ENCODE peak calls at places on chromosomes 5 and 9, in four cellular contexts. I, C, N and H are unnamed samples.

GRCh38 chr5:180823938-180824629 is 21.5 kb upstream of the MGAT1 start:
- DNase-seq in I (no peak), C (no peak), N (no peak), H (no peak)

GRCh38 chr9:89667730-89668129 is 62.9 kb downstream of the GADD45G start:
- DNase-seq in I (no peak), C (no peak), N (no peak), H (no peak)

GRCh38 chr9:33165263-33166151 is 1.6 kb downstream of the B4GALT1 start:
- DNase-seq in I (peak; percentile 78), C (peak; percentile 70), N (peak; percentile 95), H (no peak)

GRCh38 chr5:92163906-92164305 is 780.8 kb upstream of the ARRDC3 start:
- DNase-seq in I (no peak), C (no peak), N (no peak), H (no peak)

GRCh38 chr9:122374885-122375420 is 4.1 kb downstream of the PTGS1 start:
- DNase-seq in I (no peak), C (peak; percentile 83), N (no peak), H (peak; percentile 34)

GRCh38 chr9:111232997-111233790 is 96.8 kb downstream of the OR2K2 start:
- DNase-seq in I (no peak), C (no peak), N (no peak), H (peak; percentile 25)

GRCh38 chr5:143887302-143887638 is 75.3 kb downstream of the HMHB1 start:
- DNase-seq in I (no peak), C (no peak), N (no peak), H (no peak)

GRCh38 chr5:76930083-76930482 is 22.8 kb upstream of the CRHBP start:
- DNase-seq in I (no peak), C (no peak), N (no peak), H (no peak)

GRCh38 chr5:88045931-88046461 is 222.6 kb downstream of the TMEM161B start:
- DNase-seq in I (no peak), C (no peak), N (no peak), H (no peak)

GRCh38 chr5:64165500-64166200 is at the start of gene RNF180:
- DNase-seq in I (no peak), C (no peak), N (no peak), H (peak; percentile 73)

GRCh38 chr9:13787234-13787833 is 507.8 kb upstream of the MPDZ start:
- DNase-seq in I (no peak), C (no peak), N (no peak), H (no peak)

GRCh38 chr5:157106668-157107461 is 2.0 kb downstream of the HAVCR2 start:
- DNase-seq in I (peak; percentile 15), C (no peak), N (no peak), H (no peak)

GRCh38 chr9:74282526-74283253 is 214.4 kb upstream of the RORB start:
- DNase-seq in I (no peak), C (no peak), N (no peak), H (no peak)

GRCh38 chr9:93650448-93650847 is 74.1 kb downstream of the PHF2 start:
- DNase-seq in I (no peak), C (no peak), N (no peak), H (peak; percentile 5)

GRCh38 chr5:151696470-151697061 is 9.9 kb upstream of the SPARC start:
- DNase-seq in I (no peak), C (no peak), N (no peak), H (peak; percentile 34)
- TF ChIP-seq CREM in I (no peak), C (no peak), N (no peak), H (no peak)

GRCh38 chr5:141196363-141196762 is 3.1 kb upstream of the PCDHB11 start:
- DNase-seq in I (no peak), C (no peak), N (no peak), H (no peak)

GRCh38 chr5:141186897-141187512 is at the start of gene PCDHB9:
- DNase-seq in I (no peak), C (peak; percentile 20), N (peak; percentile 17), H (peak; percentile 71)

DNA sequence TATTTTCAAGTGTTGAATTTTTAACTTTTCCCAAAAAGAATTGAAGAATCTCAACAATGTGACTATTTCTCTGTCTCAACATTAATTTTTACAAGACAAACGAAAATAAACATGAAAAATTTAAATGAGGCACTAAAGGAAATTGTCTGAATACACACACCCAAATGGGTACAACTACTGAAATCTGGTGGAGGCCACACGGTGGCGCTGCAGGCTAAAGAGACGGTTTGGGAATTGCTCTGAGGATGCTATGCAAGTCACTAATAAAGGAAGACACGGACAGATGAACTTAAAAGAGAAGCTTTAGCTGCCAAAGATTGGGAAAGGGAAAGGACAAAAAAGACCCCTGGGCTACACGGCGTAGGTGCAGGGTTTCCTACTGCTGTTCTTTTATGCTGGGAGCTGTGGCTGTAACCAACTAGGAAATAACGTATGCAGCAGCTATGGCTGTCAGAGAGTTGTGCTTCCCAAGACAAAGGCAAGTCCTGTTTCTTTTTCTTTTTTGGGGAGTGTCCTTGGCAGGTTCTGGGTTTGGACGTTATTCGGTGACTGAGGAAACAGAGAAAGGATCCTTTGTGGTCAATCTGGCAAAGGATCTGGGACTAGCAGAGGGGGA is at the start of gene PCDHB10:
- DNase-seq in I (no peak), C (peak; percentile 42), N (peak; percentile 9), H (peak; percentile 89)
- TF ChIP-seq CTCF in I (peak; percentile 42), C (peak; percentile 62), N (peak; percentile 72), H (peak; percentile 70)

DNA sequence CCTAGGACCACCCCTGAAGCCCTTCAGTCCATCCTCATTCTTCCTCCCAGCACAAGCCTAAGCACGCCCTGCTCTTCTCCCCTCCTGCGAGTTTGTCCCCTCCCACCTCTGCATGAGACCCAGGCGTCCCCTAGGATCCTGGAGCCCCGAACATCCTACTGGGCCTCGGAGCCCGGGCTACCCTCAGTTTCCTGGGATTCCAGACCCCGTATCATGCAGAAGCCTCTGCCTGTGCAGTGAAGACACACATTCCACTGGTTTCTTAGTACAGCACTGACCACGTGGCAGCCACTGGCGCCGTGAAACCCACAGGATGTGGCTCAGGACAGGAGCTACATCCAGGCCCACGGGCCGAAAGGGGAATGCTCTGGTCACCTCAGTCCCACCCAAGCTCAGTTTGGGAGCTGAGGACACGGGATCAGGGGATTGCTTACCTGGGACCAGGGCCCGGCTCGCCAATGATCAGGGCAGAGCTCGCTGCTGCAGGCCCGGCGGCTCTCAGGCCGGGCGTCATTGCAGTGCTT is 64.2 kb downstream of the ZNF354C start:
- DNase-seq in I (no peak), C (no peak), N (no peak), H (no peak)
- TF ChIP-seq CREM in I (no peak), C (no peak), N (no peak), H (no peak)

GRCh38 chr5:15499528-15500325 is at the start of gene FBXL7:
- DNase-seq in I (no peak), C (no peak), N (peak; percentile 4), H (peak; percentile 83)
- TF ChIP-seq CTCF in I (no peak), C (no peak), N (peak; percentile 10), H (no peak)

GRCh38 chr9:82810902-82811301 is 252.0 kb downstream of the RASEF start:
- DNase-seq in I (no peak), C (no peak), N (no peak), H (peak; percentile 43)
- TF ChIP-seq CREM in I (no peak), C (no peak), N (no peak), H (no peak)

GRCh38 chr9:91253488-91253887 is 108.2 kb downstream of the AUH start:
- DNase-seq in I (no peak), C (peak; percentile 54), N (peak; percentile 7), H (no peak)
- TF ChIP-seq CTCF in I (no peak), C (peak; percentile 58), N (no peak), H (no peak)

GRCh38 chr9:36846621-36847020 is 187.4 kb downstream of the PAX5 start:
- DNase-seq in I (no peak), C (no peak), N (no peak), H (no peak)

GRCh38 chr9:36845844-36846243 is 188.2 kb downstream of the PAX5 start:
- DNase-seq in I (no peak), C (peak; percentile 11), N (no peak), H (no peak)

GRCh38 chr9:36849943-36850342 is 184.1 kb downstream of the PAX5 start:
- DNase-seq in I (no peak), C (no peak), N (no peak), H (no peak)

GRCh38 chr9:36848946-36849345 is 185.1 kb downstream of the PAX5 start:
- DNase-seq in I (no peak), C (no peak), N (no peak), H (no peak)

DNA sequence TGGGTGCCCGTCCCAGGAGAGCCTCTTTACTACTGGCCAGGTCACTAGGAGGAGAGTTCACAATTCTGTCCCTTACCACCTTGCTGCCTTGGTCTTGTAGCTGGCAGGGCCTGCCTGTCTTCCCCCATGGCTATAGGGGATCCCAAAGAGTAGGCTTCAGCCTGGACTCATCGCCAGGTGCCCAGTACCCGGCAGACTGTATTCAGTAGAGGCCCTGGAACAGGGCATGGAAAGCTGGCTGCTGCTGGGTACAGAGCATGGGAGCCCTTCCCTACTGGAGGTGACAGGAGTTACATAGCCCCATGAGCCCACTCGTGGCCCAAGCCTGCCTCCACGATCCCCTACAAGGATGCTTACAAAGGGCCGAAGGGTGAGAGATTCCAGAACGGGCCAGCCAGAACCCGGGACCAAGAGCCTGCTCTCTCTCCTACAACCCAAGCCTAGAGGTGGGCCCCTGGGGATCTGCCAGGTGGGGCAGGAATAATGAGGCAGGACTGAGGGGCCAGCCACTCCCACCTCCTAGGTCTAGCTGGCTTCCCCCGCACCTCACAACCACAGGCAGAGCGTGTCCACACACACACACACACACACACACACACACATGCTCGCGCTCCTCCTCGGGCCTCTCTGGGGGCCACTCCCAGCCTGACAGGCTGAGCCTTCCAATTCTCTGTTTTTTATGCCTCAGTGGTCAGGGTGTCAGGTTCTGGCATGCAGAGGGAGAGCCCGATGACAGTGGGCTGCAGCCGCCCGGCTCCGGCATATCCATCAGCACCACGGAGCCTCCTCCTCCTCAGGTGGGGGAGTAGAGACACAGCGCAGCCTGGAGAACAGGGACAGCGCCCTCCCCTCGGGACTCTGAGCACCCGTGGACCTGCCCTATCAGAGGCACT is 186.0 kb downstream of the PAX5 start:
- DNase-seq in I (no peak), C (no peak), N (no peak), H (no peak)
- TF ChIP-seq CREM in I (no peak), C (no peak), N (no peak), H (no peak)

DNA sequence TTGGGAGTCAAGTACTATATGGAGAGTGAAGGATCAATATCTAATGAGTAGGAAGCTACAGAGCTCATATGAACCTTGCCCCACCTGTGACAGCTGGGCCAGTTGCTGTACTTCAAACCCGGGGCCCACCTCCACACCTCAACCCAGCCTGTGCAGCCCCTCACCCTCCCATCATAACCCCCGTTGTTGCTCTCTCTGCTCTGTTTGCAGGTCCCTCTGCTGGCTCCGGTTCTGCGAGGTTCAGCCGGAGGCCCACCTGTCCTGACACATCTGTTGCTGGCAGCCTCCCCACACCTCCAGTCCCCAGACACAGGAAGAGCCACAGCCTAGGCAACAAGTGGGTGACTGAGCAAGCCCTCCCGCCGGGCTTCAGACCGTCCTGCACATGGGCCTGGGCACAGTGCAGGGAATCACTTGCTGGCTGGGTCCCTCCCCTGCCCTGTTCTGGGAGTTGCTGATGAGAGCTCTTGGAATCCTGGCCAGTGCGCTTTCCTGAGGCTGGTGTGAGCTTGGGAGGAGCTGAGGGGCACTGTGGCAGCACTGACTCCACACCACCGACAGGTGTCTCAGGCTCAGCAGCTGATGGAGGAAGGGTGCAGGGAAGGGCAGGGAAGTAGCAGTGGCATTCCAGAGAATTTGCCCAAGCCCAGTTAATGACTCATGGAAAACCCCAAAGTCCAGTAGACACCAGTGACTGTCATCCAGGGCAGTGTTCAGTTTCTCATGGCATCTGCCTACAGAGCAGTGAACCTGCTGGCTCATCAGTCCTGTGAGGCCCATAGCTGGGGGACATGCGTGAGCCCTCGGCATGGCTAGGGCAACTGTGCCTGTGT is 69.5 kb upstream of the GARNL3 start:
- DNase-seq in I (no peak), C (no peak), N (peak; percentile 79), H (peak; percentile 39)
- TF ChIP-seq CTCF in I (no peak), C (peak; percentile 16), N (peak; percentile 67), H (no peak)